ENCODE peak calls at places on chromosomes 13 and 19, in eight cellular contexts. A, P, M, W, Z, Y, J and D are unnamed samples.

GRCh38 chr13:103039183-103039582 is 27.0 kb downstream of the SLC10A2 start:
- DNase-seq in A (no peak), P (no peak), M (no peak), W (no peak), Z (no peak), Y (no peak), J (no peak), D (no peak)

GRCh38 chr13:34864650-34865049 is 77.4 kb upstream of the NBEA start:
- DNase-seq in A (no peak), P (no peak), M (no peak), W (no peak), Z (no peak), Y (no peak), J (no peak), D (no peak)

GRCh38 chr13:100491164-100491847 is 97.3 kb downstream of the GGACT start:
- DNase-seq in A (no peak), P (no peak), M (no peak), W (no peak), Z (no peak), Y (no peak), J (no peak), D (peak)

GRCh38 chr13:101941095-101941777 is 460.6 kb downstream of the FGF14 start:
- DNase-seq in A (no peak), P (peak), M (peak), W (no peak), Z (no peak), Y (no peak), J (no peak), D (peak)

GRCh38 chr13:109273326-109273751 is 513.0 kb downstream of the IRS2 start:
- DNase-seq in A (no peak), P (peak), M (no peak), W (no peak), Z (no peak), Y (no peak), J (no peak), D (peak)

GRCh38 chr13:64900039-64900438 is 2330.1 kb downstream of the PCDH9 start:
- DNase-seq in A (no peak), P (no peak), M (no peak), W (no peak), Z (no peak), Y (no peak), J (no peak), D (no peak)

GRCh38 chr13:98155475-98156111 is 12.7 kb downstream of the FARP1 start:
- DNase-seq in A (no peak), P (no peak), M (no peak), W (no peak), Z (no peak), Y (no peak), J (no peak), D (peak)

GRCh38 chr19:40633207-40633606 is 32.0 kb downstream of the LTBP4 start:
- DNase-seq in A (no peak), P (no peak), M (no peak), W (no peak), Z (no peak), Y (peak), J (no peak), D (peak)

GRCh38 chr13:60612593-60612992 is 215.6 kb downstream of the TDRD3 start:
- DNase-seq in A (no peak), P (no peak), M (no peak), W (no peak), Z (no peak), Y (no peak), J (no peak), D (no peak)

GRCh38 chr19:2797280-2797679 is 12.0 kb downstream of the THOP1 start:
- DNase-seq in A (no peak), P (no peak), M (no peak), W (no peak), Z (no peak), Y (no peak), J (no peak), D (no peak)

GRCh38 chr19:38849147-38849745 is 540 bp downstream of the HNRNPL start:
- DNase-seq in A (peak), P (peak), M (peak), W (peak), Z (peak), Y (peak), J (peak), D (peak)

GRCh38 chr19:38850976-38851621 is 1.3 kb upstream of the HNRNPL start:
- DNase-seq in A (no peak), P (no peak), M (peak), W (peak), Z (peak), Y (no peak), J (no peak), D (no peak)

GRCh38 chr19:38848299-38849146 is 1.3 kb downstream of the HNRNPL start:
- DNase-seq in A (no peak), P (no peak), M (no peak), W (no peak), Z (no peak), Y (no peak), J (no peak), D (no peak)

GRCh38 chr19:38850231-38850975 is 617 bp upstream of the HNRNPL start:
- DNase-seq in A (peak), P (peak), M (peak), W (peak), Z (peak), Y (peak), J (peak), D (peak)

GRCh38 chr19:38849746-38850230 is at the start of gene HNRNPL:
- DNase-seq in A (no peak), P (no peak), M (peak), W (no peak), Z (peak), Y (no peak), J (no peak), D (no peak)
- TF ChIP-seq RAD21 in A (no peak), P (peak), M (no peak), W (peak), Z (no peak), Y (peak), J (no peak), D (no peak)

DNA sequence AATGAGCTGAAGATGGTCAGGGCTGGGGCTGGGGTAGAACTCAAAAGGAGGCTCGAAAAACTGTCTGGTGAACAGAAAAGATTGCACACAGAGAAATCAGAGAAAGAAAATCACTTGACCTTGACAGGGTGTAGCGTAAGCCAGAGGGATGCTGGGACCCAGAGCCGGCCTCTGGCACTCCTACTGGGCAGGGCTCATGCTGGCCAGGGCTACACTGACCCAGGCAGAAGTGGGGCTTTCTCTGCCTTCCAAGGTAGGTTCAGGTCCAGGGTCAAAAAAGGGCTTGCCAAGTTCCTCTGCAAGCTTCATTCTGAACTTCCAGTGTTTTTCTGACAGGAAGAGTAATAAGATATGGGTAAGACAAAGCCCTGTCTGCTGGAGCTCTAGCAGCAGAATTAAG is 56.2 kb downstream of the LATS2 start:
- DNase-seq in A (no peak), P (no peak), M (no peak), W (no peak), Z (no peak), Y (no peak), J (no peak), D (no peak)
- TF ChIP-seq RAD21 in A (no peak), P (no peak), M (no peak), W (no peak), Z (no peak), Y (no peak), J (no peak), D (no peak)

GRCh38 chr19:34962945-34963530 is 991 bp downstream of the ZNF792 start:
- DNase-seq in A (no peak), P (no peak), M (peak), W (peak), Z (no peak), Y (no peak), J (no peak), D (peak)
- TF ChIP-seq RAD21 in A (no peak), P (no peak), M (no peak), W (no peak), Z (no peak), Y (no peak), J (no peak), D (no peak)

GRCh38 chr19:49109569-49110233 is 4.5 kb upstream of the LIN7B start:
- DNase-seq in A (no peak), P (no peak), M (no peak), W (no peak), Z (no peak), Y (no peak), J (no peak), D (no peak)

GRCh38 chr19:49107625-49108459 is 6.3 kb upstream of the LIN7B start:
- DNase-seq in A (no peak), P (no peak), M (no peak), W (no peak), Z (no peak), Y (no peak), J (no peak), D (no peak)

GRCh38 chr19:49104229-49104864 is 9.8 kb upstream of the LIN7B start:
- DNase-seq in A (no peak), P (no peak), M (no peak), W (no peak), Z (no peak), Y (no peak), J (no peak), D (no peak)

GRCh38 chr19:49109051-49109450 is 5.1 kb upstream of the LIN7B start:
- DNase-seq in A (no peak), P (no peak), M (no peak), W (no peak), Z (no peak), Y (no peak), J (no peak), D (no peak)

GRCh38 chr19:49106648-49107135 is 7.5 kb upstream of the LIN7B start:
- DNase-seq in A (peak), P (peak), M (peak), W (peak), Z (peak), Y (peak), J (no peak), D (peak)
- TF ChIP-seq RAD21 in A (peak), P (peak), M (peak), W (peak), Z (peak), Y (peak), J (peak), D (peak)

GRCh38 chr19:6664916-6665315 is 5.0 kb downstream of the TNFSF14 start:
- DNase-seq in A (no peak), P (no peak), M (no peak), W (no peak), Z (no peak), Y (no peak), J (no peak), D (no peak)

GRCh38 chr19:6662692-6663091 is 7.3 kb downstream of the TNFSF14 start:
- DNase-seq in A (no peak), P (no peak), M (no peak), W (no peak), Z (no peak), Y (no peak), J (no peak), D (no peak)

GRCh38 chr19:6663236-6664187 is 6.4 kb downstream of the TNFSF14 start:
- DNase-seq in A (no peak), P (no peak), M (no peak), W (no peak), Z (no peak), Y (no peak), J (no peak), D (no peak)

GRCh38 chr19:6668696-6669095 is 1.3 kb downstream of the TNFSF14 start:
- DNase-seq in A (no peak), P (no peak), M (no peak), W (no peak), Z (no peak), Y (no peak), J (no peak), D (no peak)

GRCh38 chr19:6667114-6667627 is 2.8 kb downstream of the TNFSF14 start:
- DNase-seq in A (no peak), P (no peak), M (no peak), W (peak), Z (no peak), Y (no peak), J (no peak), D (no peak)
- TF ChIP-seq RAD21 in A (no peak), P (no peak), M (no peak), W (no peak), Z (no peak), Y (no peak), J (no peak), D (no peak)

GRCh38 chr13:90107658-90108057 is 1239.8 kb upstream of the MIR17HG start:
- DNase-seq in A (no peak), P (no peak), M (no peak), W (no peak), Z (no peak), Y (no peak), J (no peak), D (no peak)
- TF ChIP-seq RAD21 in A (no peak), P (no peak), M (no peak), W (no peak), Z (no peak), Y (no peak), J (no peak), D (no peak)

GRCh38 chr19:16657384-16657783 is 2.6 kb downstream of the SMIM7 start:
- DNase-seq in A (no peak), P (no peak), M (no peak), W (no peak), Z (no peak), Y (no peak), J (no peak), D (no peak)

GRCh38 chr19:16659832-16660708 is at the start of gene SMIM7:
- DNase-seq in A (peak), P (peak), M (peak), W (peak), Z (peak), Y (peak), J (peak), D (peak)

GRCh38 chr19:16659464-16659831 is 496 bp downstream of the SMIM7 start:
- DNase-seq in A (no peak), P (no peak), M (no peak), W (no peak), Z (no peak), Y (no peak), J (no peak), D (no peak)

GRCh38 chr19:16661480-16662034 is 618 bp downstream of the TMEM38A start:
- DNase-seq in A (no peak), P (no peak), M (peak), W (peak), Z (peak), Y (no peak), J (no peak), D (no peak)

DNA sequence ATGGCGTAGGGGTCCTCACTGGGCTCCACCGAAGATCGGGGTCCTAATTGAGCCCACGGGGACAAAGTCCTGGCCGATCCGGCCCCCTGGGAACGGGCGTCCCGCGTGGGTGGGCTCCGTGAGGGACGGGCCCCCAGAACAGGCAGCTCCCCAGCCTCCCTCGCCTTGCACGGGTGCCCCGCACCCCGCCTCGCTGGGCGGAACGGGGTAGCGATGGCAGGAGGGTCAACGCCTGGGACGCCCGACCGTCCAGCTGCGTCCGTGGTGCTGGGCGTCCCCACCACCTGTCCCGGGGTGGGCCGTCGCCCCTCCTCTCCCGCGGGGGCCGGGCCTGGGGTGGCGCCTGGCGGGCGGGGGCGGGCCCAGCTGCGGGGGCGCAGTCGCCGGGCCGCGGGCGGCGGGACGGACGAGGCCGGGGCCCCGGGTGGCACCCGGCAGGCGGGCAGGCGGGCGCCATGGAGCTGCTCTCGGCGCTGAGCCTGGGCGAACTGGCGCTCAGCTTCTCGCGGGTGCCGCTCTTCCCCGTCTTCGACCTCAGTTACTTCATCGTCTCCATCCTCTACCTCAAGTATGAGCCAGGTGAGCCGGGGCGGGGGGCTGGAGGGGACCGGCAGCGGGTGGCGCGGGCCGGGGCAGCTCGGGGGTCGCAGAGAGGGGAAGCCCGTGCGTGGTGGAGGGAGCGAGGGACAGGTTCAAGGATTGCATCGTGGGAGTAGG is at the start of gene TMEM38A:
- DNase-seq in A (no peak), P (no peak), M (peak), W (peak), Z (peak), Y (no peak), J (no peak), D (no peak)
- TF ChIP-seq RAD21 in A (no peak), P (no peak), M (no peak), W (no peak), Z (no peak), Y (no peak), J (no peak), D (no peak)

GRCh38 chr19:30450945-30451344 is 78.8 kb downstream of the ZNF536 start:
- DNase-seq in A (no peak), P (no peak), M (no peak), W (no peak), Z (no peak), Y (no peak), J (no peak), D (no peak)
- TF ChIP-seq RAD21 in A (no peak), P (no peak), M (no peak), W (no peak), Z (no peak), Y (no peak), J (no peak), D (no peak)

GRCh38 chr13:110521946-110522345 is 39.6 kb downstream of the RAB20 start:
- DNase-seq in A (no peak), P (no peak), M (no peak), W (no peak), Z (no peak), Y (no peak), J (no peak), D (no peak)
- TF ChIP-seq RAD21 in A (no peak), P (no peak), M (no peak), W (no peak), Z (no peak), Y (no peak), J (no peak), D (no peak)

DNA sequence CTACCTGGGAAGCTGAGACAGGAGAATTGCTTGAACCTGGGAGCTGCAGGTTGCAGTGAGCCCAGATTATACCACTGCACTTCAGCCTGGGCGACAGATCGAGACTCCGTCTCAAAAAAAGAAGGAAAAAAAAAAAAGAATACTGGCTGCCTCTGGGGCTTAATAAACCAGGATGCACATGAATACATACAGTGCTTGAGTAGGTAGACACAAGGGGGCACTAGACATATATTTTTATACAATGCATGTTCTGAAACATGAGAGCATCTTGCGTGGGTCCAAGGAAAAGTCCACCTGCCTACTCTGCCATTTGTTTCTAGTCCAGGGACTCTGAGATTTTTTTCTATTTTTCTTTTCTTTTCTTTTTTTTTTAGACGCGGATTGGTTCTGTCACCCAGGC is 31.2 kb downstream of the KEAP1 start:
- DNase-seq in A (no peak), P (peak), M (peak), W (peak), Z (no peak), Y (peak), J (no peak), D (peak)
- TF ChIP-seq RAD21 in A (peak), P (no peak), M (peak), W (peak), Z (no peak), Y (no peak), J (no peak), D (peak)